ENCODE peak calls at places on chromosomes 6 and 20, in four cellular contexts. H, P, Q and U are unnamed samples.

GRCh38 chr6:33251390-33252012 is 20.2 kb downstream of the VPS52 start:
- DNase-seq in H (no peak), P (no peak), Q (no peak), U (no peak)

GRCh38 chr6:95803889-95804288 is 211.9 kb upstream of the FUT9 start:
- DNase-seq in P (no peak), H (no peak), Q (no peak), U (no peak)

GRCh38 chr20:51687071-51687470 is 81.1 kb downstream of the ATP9A start:
- DNase-seq in P (no peak), Q (no peak), H (no peak), U (peak)

GRCh38 chr20:37808752-37809070 is 94.2 kb upstream of the VSTM2L start:
- DNase-seq in H (no peak), Q (no peak), P (no peak), U (no peak)

GRCh38 chr6:72552938-72553337 is 68.9 kb upstream of the KCNQ5 start:
- DNase-seq in P (no peak), H (no peak), Q (no peak), U (no peak)

GRCh38 chr6:18439581-18439980 is 52.4 kb downstream of the RNF144B start:
- DNase-seq in P (no peak), H (no peak), Q (no peak), U (no peak)

GRCh38 chr20:45817652-45818194 is 5.3 kb downstream of the UBE2C start:
- DNase-seq in H (no peak), P (no peak), Q (no peak), U (no peak)

GRCh38 chr20:1171461-1172093 is 13.2 kb downstream of the TMEM74B start:
- DNase-seq in H (no peak), Q (peak), P (peak), U (no peak)

GRCh38 chr6:148528292-148528691 is 185.7 kb downstream of the SASH1 start:
- DNase-seq in P (no peak), H (no peak), Q (no peak), U (no peak)

GRCh38 chr6:43953256-43953655 is 174.0 kb downstream of the MRPL14 start:
- DNase-seq in H (no peak), P (no peak), Q (no peak), U (no peak)

GRCh38 chr20:770691-771090 is 2.4 kb upstream of the SLC52A3 start:
- DNase-seq in P (no peak), Q (no peak), H (no peak), U (no peak)

GRCh38 chr6:25503686-25504085 is 148.3 kb upstream of the SCGN start:
- DNase-seq in P (no peak), H (no peak), Q (no peak), U (no peak)

GRCh38 chr20:61306935-61307475 is 54.9 kb downstream of the CDH4 start:
- DNase-seq in P (no peak), H (no peak), Q (no peak), U (no peak)

GRCh38 chr6:110875548-110876169 is 1.1 kb downstream of the AMD1 start:
- DNase-seq in Q (no peak), P (peak), H (no peak), U (no peak)

GRCh38 chr6:113350521-113350920 is 506.6 kb upstream of the MARCKS start:
- DNase-seq in P (no peak), Q (no peak), H (no peak), U (no peak)

GRCh38 chr6:133939778-133940667 is 13.0 kb upstream of the TBPL1 start:
- DNase-seq in Q (peak), P (no peak), H (no peak), U (no peak)

GRCh38 chr6:23418095-23418494 is 707.9 kb upstream of the NRSN1 start:
- DNase-seq in Q (no peak), H (no peak), P (no peak), U (no peak)

GRCh38 chr6:82612475-82612874 is 248.9 kb downstream of the TPBG start:
- DNase-seq in P (no peak), Q (no peak), H (no peak), U (no peak)
- TF ChIP-seq REST in P (no peak), Q (no peak), H (no peak), U (no peak)

GRCh38 chr6:116145786-116146675 is 20.1 kb upstream of the COL10A1 start:
- DNase-seq in P (no peak), Q (peak), H (no peak), U (no peak)
- TF ChIP-seq BHLHE40 in P (no peak), Q (no peak), H (no peak), U (no peak)

GRCh38 chr6:45655630-45656422 is 278.1 kb upstream of the SUPT3H start:
- DNase-seq in H (no peak), P (no peak), Q (no peak), U (peak)
- TF ChIP-seq REST in H (no peak), P (no peak), Q (no peak), U (no peak)

DNA sequence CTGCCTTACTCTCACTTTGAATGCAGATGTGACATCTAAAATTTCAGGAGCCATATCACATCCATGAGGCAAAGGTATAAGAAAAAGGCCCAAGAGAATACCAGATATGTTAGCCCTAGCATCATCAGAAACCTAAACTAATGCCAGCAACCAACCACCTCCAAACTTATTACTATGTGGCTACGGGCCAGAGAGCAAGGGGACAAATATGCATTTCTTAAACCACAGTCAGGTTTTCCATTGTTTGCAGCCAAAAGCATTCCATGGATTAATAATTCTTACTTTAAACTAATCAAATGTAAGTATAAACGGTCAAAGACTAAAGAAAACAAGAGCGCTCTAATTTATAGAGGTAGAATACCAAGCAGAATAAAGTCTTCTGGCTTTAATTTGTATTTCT is 84.7 kb downstream of the TASP1 start:
- DNase-seq in H (no peak), P (no peak), Q (no peak), U (no peak)
- TF ChIP-seq BHLHE40 in H (no peak), P (no peak), Q (no peak), U (no peak)

GRCh38 chr6:129281173-129281796 is 398.3 kb downstream of the LAMA2 start:
- DNase-seq in P (no peak), H (no peak), Q (no peak), U (no peak)
- TF ChIP-seq REST in P (no peak), H (no peak), Q (no peak), U (no peak)

GRCh38 chr6:35209081-35209480 is 4.7 kb upstream of the SCUBE3 start:
- DNase-seq in P (no peak), H (no peak), Q (no peak), U (no peak)

GRCh38 chr6:35208419-35208818 is 5.3 kb upstream of the SCUBE3 start:
- DNase-seq in P (peak), H (no peak), Q (no peak), U (no peak)

GRCh38 chr6:35206346-35206745 is 7.4 kb upstream of the SCUBE3 start:
- DNase-seq in Q (no peak), H (no peak), P (no peak), U (no peak)

GRCh38 chr6:35213161-35213823 is 464 bp upstream of the SCUBE3 start:
- DNase-seq in H (no peak), P (no peak), Q (no peak), U (no peak)

DNA sequence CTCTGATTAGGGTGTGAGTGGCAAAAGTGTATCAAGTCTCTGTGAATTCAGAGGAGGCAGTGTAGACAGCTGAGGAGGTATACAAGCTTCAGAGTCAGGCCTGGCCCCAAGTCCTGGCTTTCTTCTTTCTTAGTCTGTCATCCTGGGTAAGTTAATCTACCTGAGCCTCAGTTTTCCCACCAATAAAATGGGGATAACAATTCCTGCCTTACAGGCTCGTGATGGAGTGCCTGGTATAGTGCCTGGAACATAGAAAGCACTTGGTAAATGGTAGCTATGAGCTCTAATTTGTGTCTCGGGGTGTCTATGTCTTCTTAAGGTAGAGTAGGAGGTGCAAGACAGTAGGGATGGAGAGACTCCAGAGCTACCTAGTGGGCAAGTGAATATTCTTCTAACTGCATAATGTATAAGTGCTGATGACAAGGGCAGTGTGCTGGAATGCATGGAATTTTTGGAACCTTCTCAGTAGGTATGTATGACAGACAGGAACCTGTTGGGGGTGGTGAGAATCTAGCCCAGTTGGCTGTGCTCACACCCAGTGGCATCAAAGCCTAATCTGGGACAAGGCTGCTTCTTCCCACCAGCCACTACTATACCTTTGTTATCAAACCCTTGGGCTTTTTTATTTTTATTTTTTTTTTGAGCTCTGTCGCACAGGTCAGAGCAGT is 4.0 kb upstream of the SCUBE3 start:
- DNase-seq in Q (peak), H (no peak), P (no peak), U (no peak)
- TF ChIP-seq BHLHE40 in Q (no peak), H (no peak), P (no peak), U (no peak)

DNA sequence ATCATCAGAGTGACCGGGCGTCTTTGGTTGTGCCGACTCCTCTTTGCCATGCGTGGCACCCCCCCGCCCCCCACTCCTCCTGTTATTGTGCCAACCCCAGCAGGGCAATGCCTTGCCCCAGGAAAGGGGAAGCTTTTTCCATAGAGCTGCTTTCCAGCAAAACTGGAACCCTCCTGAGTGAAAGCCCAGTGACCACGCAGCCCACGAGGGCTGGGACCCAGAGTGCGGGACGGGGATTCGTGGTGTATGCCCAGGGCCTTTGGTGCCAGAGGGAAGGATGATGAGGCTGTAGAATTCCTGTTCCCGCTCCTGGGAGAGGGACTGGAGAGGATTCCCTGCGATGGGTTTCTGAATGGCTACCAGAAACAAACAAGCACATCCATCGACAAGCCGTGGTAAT is 116.8 kb upstream of the BACH2 start:
- DNase-seq in H (no peak), Q (no peak), P (no peak), U (no peak)
- TF ChIP-seq REST in H (no peak), Q (no peak), P (no peak), U (no peak)

GRCh38 chr6:74867286-74867685 is 338.6 kb downstream of the COL12A1 start:
- DNase-seq in Q (no peak), P (no peak), H (no peak), U (no peak)
- TF ChIP-seq BHLHE40 in Q (no peak), P (no peak), H (no peak), U (no peak)

DNA sequence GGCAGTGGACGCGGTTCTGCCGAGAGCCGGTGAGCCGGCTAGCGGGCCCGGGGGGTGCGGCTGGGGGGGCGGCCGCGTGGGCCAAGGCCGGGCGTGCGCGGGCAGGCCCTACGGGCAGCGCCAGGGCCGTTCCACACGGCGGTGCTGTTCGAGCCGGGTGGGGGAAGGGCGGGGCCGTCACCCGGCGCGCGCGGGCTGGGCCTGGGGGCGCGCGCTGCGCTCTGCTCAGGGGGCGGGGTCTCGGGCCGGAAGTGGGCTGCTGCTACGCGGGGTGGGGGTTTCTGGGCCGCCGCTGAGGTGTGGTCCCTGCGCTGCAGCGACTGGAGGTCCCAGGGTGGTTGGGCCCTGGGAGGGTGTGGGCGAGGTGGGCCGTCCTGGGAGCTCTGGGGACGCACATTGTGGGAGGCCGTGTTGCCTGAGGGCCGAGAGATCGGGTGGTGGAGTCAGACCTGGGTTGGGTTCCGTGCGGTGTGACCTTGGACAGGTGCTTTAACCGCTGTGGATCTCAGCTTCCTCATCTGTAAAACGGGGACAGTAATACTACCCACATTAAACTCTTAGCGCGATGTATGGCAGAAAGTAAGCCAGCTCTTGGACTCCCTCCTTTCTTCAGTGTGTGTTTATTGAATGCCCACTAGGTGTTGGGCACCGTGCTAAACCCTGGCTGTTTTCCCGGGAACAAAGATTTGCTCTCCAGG is 395 bp downstream of the MAPRE1 start:
- DNase-seq in H (no peak), P (peak), Q (peak), U (peak)
- TF ChIP-seq REST in H (no peak), P (no peak), Q (no peak), U (no peak)